ENCODE peak calls at places on chromosomes 12 and 14, in seven cellular contexts. One of them, this sample, is unnamed.
A peak's percentile ranks its signal among the peaks of the same experiment; 100 is the strongest.

GRCh38 chr12:46395308-46395707 is 22.7 kb upstream of the SLC38A2 start:
- DNase-seq in A549: no peak
- DNase-seq in prostate gland: no peak
- DNase-seq in heart left ventricle: no peak
- DNase-seq in tibial nerve: no peak
- DNase-seq in body of pancreas: no peak
- DNase-seq in thyroid gland: no peak
- DNase-seq in this sample: no peak

GRCh38 chr12:2286461-2287131 is 233.8 kb downstream of the CACNA1C start:
- DNase-seq in body of pancreas: no peak
- DNase-seq in A549: no peak
- DNase-seq in prostate gland: no peak
- DNase-seq in heart left ventricle: no peak
- DNase-seq in tibial nerve: no peak
- DNase-seq in thyroid gland: no peak
- DNase-seq in this sample: no peak

GRCh38 chr14:65439117-65439516 is 26.6 kb downstream of the FUT8 start:
- DNase-seq in thyroid gland: no peak
- DNase-seq in heart left ventricle: no peak
- DNase-seq in prostate gland: no peak
- DNase-seq in A549: no peak
- DNase-seq in tibial nerve: no peak
- DNase-seq in body of pancreas: no peak
- DNase-seq in this sample: no peak

GRCh38 chr12:34625116-34625515 is 602.8 kb downstream of the ALG10 start:
- DNase-seq in thyroid gland: no peak
- DNase-seq in heart left ventricle: no peak
- DNase-seq in prostate gland: no peak
- DNase-seq in body of pancreas: no peak
- DNase-seq in tibial nerve: no peak
- DNase-seq in A549: no peak
- DNase-seq in this sample: no peak

GRCh38 chr12:93913845-93914244 is 234.5 kb upstream of the PLXNC1 start:
- DNase-seq in thyroid gland: no peak
- DNase-seq in prostate gland: no peak
- DNase-seq in body of pancreas: no peak
- DNase-seq in tibial nerve: no peak
- DNase-seq in heart left ventricle: no peak
- DNase-seq in A549: no peak
- DNase-seq in this sample: no peak

GRCh38 chr14:52014601-52015267 is 25.4 kb downstream of the RTRAF start:
- DNase-seq in tibial nerve: no peak
- DNase-seq in body of pancreas: no peak
- DNase-seq in A549: no peak
- DNase-seq in thyroid gland: no peak
- DNase-seq in heart left ventricle: peak; percentile 85
- DNase-seq in prostate gland: no peak
- DNase-seq in this sample: no peak

GRCh38 chr12:73076760-73077159 is 804.6 kb downstream of the TRHDE start:
- DNase-seq in tibial nerve: no peak
- DNase-seq in A549: no peak
- DNase-seq in heart left ventricle: no peak
- DNase-seq in prostate gland: no peak
- DNase-seq in body of pancreas: no peak
- DNase-seq in thyroid gland: no peak
- DNase-seq in this sample: no peak

GRCh38 chr12:100913872-100914600 is 119.5 kb downstream of the ANO4 start:
- DNase-seq in thyroid gland: no peak
- DNase-seq in heart left ventricle: no peak
- DNase-seq in A549: no peak
- DNase-seq in prostate gland: no peak
- DNase-seq in tibial nerve: no peak
- DNase-seq in body of pancreas: no peak
- DNase-seq in this sample: no peak

GRCh38 chr14:96493178-96493577 is 9.0 kb upstream of the PAPOLA start:
- DNase-seq in tibial nerve: no peak
- DNase-seq in body of pancreas: no peak
- DNase-seq in A549: no peak
- DNase-seq in prostate gland: no peak
- DNase-seq in thyroid gland: no peak
- DNase-seq in heart left ventricle: no peak
- DNase-seq in this sample: no peak

GRCh38 chr14:68756071-68756481 is 36.8 kb downstream of the ZFP36L1 start:
- DNase-seq in body of pancreas: peak; percentile 35
- DNase-seq in A549: no peak
- DNase-seq in heart left ventricle: no peak
- DNase-seq in prostate gland: no peak
- DNase-seq in tibial nerve: no peak
- DNase-seq in thyroid gland: no peak
- DNase-seq in this sample: no peak

GRCh38 chr12:24561882-24562760 is 386.8 kb downstream of the BCAT1 start:
- DNase-seq in thyroid gland: peak; percentile 82
- DNase-seq in body of pancreas: peak; percentile 39
- DNase-seq in A549: peak; percentile 17
- DNase-seq in prostate gland: peak; percentile 47
- DNase-seq in tibial nerve: peak; percentile 73
- DNase-seq in heart left ventricle: peak; percentile 76
- DNase-seq in this sample: no peak

GRCh38 chr14:51094282-51094821 is 553 bp downstream of the TRIM9 start:
- DNase-seq in heart left ventricle: no peak
- DNase-seq in body of pancreas: peak; percentile 10
- DNase-seq in prostate gland: no peak
- DNase-seq in thyroid gland: no peak
- DNase-seq in A549: peak; percentile 22
- DNase-seq in tibial nerve: no peak
- DNase-seq in this sample: no peak

GRCh38 chr12:92942905-92943304 is 13.8 kb upstream of the EEA1 start:
- DNase-seq in thyroid gland: no peak
- DNase-seq in body of pancreas: peak; percentile 2
- DNase-seq in heart left ventricle: no peak
- DNase-seq in tibial nerve: no peak
- DNase-seq in A549: no peak
- DNase-seq in prostate gland: peak; percentile 27
- DNase-seq in this sample: no peak

GRCh38 chr14:44316647-44317432 is 190.2 kb downstream of the FSCB start:
- DNase-seq in thyroid gland: no peak
- DNase-seq in heart left ventricle: no peak
- DNase-seq in body of pancreas: peak; percentile 16
- DNase-seq in prostate gland: no peak
- DNase-seq in tibial nerve: no peak
- DNase-seq in A549: peak; percentile 68
- DNase-seq in this sample: no peak

GRCh38 chr14:35341454-35342159 is 49.4 kb downstream of the PSMA6 start:
- DNase-seq in heart left ventricle: peak; percentile 98
- DNase-seq in A549: peak; percentile 87
- DNase-seq in body of pancreas: peak; percentile 99
- DNase-seq in thyroid gland: peak; percentile 100
- DNase-seq in tibial nerve: peak; percentile 92
- DNase-seq in prostate gland: peak; percentile 99
- DNase-seq in this sample: peak; percentile 93

GRCh38 chr12:46948936-46949555 is 123.2 kb upstream of the SLC38A4 start:
- DNase-seq in A549: no peak
- DNase-seq in thyroid gland: no peak
- DNase-seq in prostate gland: no peak
- DNase-seq in body of pancreas: no peak
- DNase-seq in tibial nerve: no peak
- DNase-seq in heart left ventricle: no peak
- DNase-seq in this sample: no peak

GRCh38 chr12:20259786-20260185 is 108.6 kb upstream of the PDE3A start:
- DNase-seq in tibial nerve: no peak
- DNase-seq in thyroid gland: no peak
- DNase-seq in A549: no peak
- DNase-seq in body of pancreas: no peak
- DNase-seq in prostate gland: no peak
- DNase-seq in heart left ventricle: no peak
- DNase-seq in this sample: no peak

GRCh38 chr14:55980970-55981369 is 137.2 kb upstream of the PELI2 start:
- DNase-seq in body of pancreas: no peak
- DNase-seq in tibial nerve: no peak
- DNase-seq in heart left ventricle: no peak
- DNase-seq in prostate gland: no peak
- DNase-seq in A549: no peak
- DNase-seq in thyroid gland: no peak
- DNase-seq in this sample: no peak

GRCh38 chr14:61469771-61470170 is 148.4 kb downstream of the PRKCH start:
- DNase-seq in A549: no peak
- DNase-seq in heart left ventricle: no peak
- DNase-seq in prostate gland: no peak
- DNase-seq in body of pancreas: no peak
- DNase-seq in tibial nerve: no peak
- DNase-seq in thyroid gland: no peak
- DNase-seq in this sample: no peak

GRCh38 chr14:61471297-61471980 is 150.1 kb downstream of the PRKCH start:
- DNase-seq in tibial nerve: no peak
- DNase-seq in body of pancreas: no peak
- DNase-seq in prostate gland: no peak
- DNase-seq in heart left ventricle: peak; percentile 42
- DNase-seq in A549: no peak
- DNase-seq in thyroid gland: no peak
- DNase-seq in this sample: no peak

GRCh38 chr14:61472025-61472672 is 150.8 kb downstream of the PRKCH start:
- DNase-seq in tibial nerve: no peak
- DNase-seq in A549: peak; percentile 65
- DNase-seq in body of pancreas: peak; percentile 39
- DNase-seq in thyroid gland: no peak
- DNase-seq in prostate gland: no peak
- DNase-seq in heart left ventricle: peak; percentile 71
- DNase-seq in this sample: no peak

GRCh38 chr14:61470261-61470953 is 149.0 kb downstream of the PRKCH start:
- DNase-seq in A549: no peak
- DNase-seq in prostate gland: no peak
- DNase-seq in tibial nerve: no peak
- DNase-seq in body of pancreas: no peak
- DNase-seq in thyroid gland: no peak
- DNase-seq in heart left ventricle: peak; percentile 59
- DNase-seq in this sample: no peak

GRCh38 chr14:61470954-61471279 is 149.5 kb downstream of the PRKCH start:
- DNase-seq in A549: no peak
- DNase-seq in body of pancreas: no peak
- DNase-seq in tibial nerve: no peak
- DNase-seq in heart left ventricle: no peak
- DNase-seq in prostate gland: no peak
- DNase-seq in thyroid gland: no peak
- DNase-seq in this sample: no peak
- H3K4me1 ChIP-seq in A549: peaks cover 75% of the 10 kb centered on the region
- H3K4me1 ChIP-seq in body of pancreas: peaks cover 12% of the 10 kb centered on the region
- H3K4me1 ChIP-seq in tibial nerve: no peaks in the 10 kb centered on the region
- H3K4me1 ChIP-seq in heart left ventricle: peaks cover 89% of the 10 kb centered on the region
- H3K4me1 ChIP-seq in prostate gland: peaks cover 5% of the 10 kb centered on the region
- H3K4me1 ChIP-seq in thyroid gland: peaks cover 49% of the 10 kb centered on the region
- H3K4me1 ChIP-seq in this sample: peaks cover 10% of the 10 kb centered on the region

GRCh38 chr12:90790747-90791146 is 164.2 kb downstream of the CCER1 start:
- DNase-seq in prostate gland: no peak
- DNase-seq in body of pancreas: no peak
- DNase-seq in heart left ventricle: no peak
- DNase-seq in tibial nerve: no peak
- DNase-seq in thyroid gland: no peak
- DNase-seq in A549: no peak
- DNase-seq in this sample: no peak
- TF ChIP-seq POLR2A in prostate gland: no peak
- TF ChIP-seq POLR2A in body of pancreas: no peak
- TF ChIP-seq POLR2A in heart left ventricle: no peak
- TF ChIP-seq POLR2A in tibial nerve: no peak
- TF ChIP-seq POLR2A in thyroid gland: no peak
- TF ChIP-seq POLR2A in A549: no peak
- TF ChIP-seq POLR2A in this sample: no peak

DNA sequence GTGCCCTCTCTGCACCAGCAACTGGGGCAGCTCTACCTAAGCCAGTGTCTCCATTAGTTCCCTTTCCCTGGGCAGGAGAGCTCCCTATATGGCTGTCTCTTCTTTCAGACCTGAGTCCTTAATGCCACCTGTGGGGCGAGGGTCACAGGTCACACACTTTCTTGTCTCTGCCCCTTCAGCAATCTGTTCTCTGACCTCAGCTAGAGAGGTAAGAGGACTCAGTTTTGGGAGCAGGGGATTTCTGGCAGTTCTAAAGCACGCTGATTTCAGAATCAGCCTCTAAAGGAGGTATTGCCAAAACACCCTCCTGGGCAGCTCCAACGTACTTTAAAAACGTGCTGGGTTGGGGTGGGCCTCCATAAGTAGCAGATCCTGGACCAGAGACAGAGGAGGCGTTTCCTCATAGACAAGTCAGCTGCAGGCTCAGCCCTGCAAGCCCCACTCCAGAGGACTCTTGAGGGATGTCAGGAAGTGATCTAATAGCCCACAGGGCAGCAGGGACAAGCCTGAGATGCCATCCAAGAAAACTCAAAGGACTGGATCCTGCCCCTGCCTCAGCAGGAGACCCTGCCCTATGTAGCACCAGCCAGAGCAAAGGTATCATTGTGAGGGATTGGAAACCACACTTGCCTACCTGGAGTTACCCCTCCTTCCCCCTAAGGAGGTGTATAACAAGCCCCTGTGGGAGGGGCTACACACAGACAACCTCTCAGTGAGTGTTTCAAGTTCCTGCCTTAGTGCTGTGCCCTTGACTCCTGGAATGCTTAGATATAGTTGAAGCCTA is 8.6 kb downstream of the CTDSP2 start:
- DNase-seq in prostate gland: no peak
- DNase-seq in thyroid gland: peak; percentile 81
- DNase-seq in A549: no peak
- DNase-seq in body of pancreas: no peak
- DNase-seq in heart left ventricle: peak; percentile 76
- DNase-seq in tibial nerve: no peak
- DNase-seq in this sample: no peak
- H3K4me1 ChIP-seq in prostate gland: peaks cover 57% of the 10 kb centered on the region
- H3K4me1 ChIP-seq in thyroid gland: peaks cover 100% of the 10 kb centered on the region
- H3K4me1 ChIP-seq in A549: peaks cover 50% of the 10 kb centered on the region
- H3K4me1 ChIP-seq in body of pancreas: peaks cover 99% of the 10 kb centered on the region
- H3K4me1 ChIP-seq in heart left ventricle: peaks cover 100% of the 10 kb centered on the region
- H3K4me1 ChIP-seq in tibial nerve: peaks cover 15% of the 10 kb centered on the region
- H3K4me1 ChIP-seq in this sample: peaks cover 100% of the 10 kb centered on the region

GRCh38 chr14:88950069-88950468 is 125.6 kb downstream of the TTC8 start:
- DNase-seq in A549: no peak
- DNase-seq in heart left ventricle: no peak
- DNase-seq in prostate gland: no peak
- DNase-seq in body of pancreas: no peak
- DNase-seq in thyroid gland: no peak
- DNase-seq in tibial nerve: no peak
- DNase-seq in this sample: no peak

GRCh38 chr14:88955470-88955869 is 131.0 kb downstream of the TTC8 start:
- DNase-seq in A549: no peak
- DNase-seq in heart left ventricle: no peak
- DNase-seq in body of pancreas: no peak
- DNase-seq in thyroid gland: no peak
- DNase-seq in prostate gland: no peak
- DNase-seq in tibial nerve: no peak
- DNase-seq in this sample: no peak

GRCh38 chr14:88952901-88953300 is 128.4 kb downstream of the TTC8 start:
- DNase-seq in tibial nerve: no peak
- DNase-seq in heart left ventricle: no peak
- DNase-seq in thyroid gland: no peak
- DNase-seq in A549: no peak
- DNase-seq in prostate gland: no peak
- DNase-seq in body of pancreas: no peak
- DNase-seq in this sample: no peak

GRCh38 chr14:88948199-88948598 is 123.7 kb downstream of the TTC8 start:
- DNase-seq in heart left ventricle: no peak
- DNase-seq in body of pancreas: no peak
- DNase-seq in A549: no peak
- DNase-seq in thyroid gland: no peak
- DNase-seq in prostate gland: no peak
- DNase-seq in tibial nerve: no peak
- DNase-seq in this sample: no peak

GRCh38 chr14:88951370-88951769 is 126.9 kb downstream of the TTC8 start:
- DNase-seq in body of pancreas: no peak
- DNase-seq in prostate gland: no peak
- DNase-seq in heart left ventricle: no peak
- DNase-seq in A549: no peak
- DNase-seq in thyroid gland: no peak
- DNase-seq in tibial nerve: no peak
- DNase-seq in this sample: no peak
- TF ChIP-seq POLR2A in body of pancreas: no peak
- TF ChIP-seq POLR2A in prostate gland: no peak
- TF ChIP-seq POLR2A in heart left ventricle: no peak
- TF ChIP-seq POLR2A in A549: no peak
- TF ChIP-seq POLR2A in thyroid gland: no peak
- TF ChIP-seq POLR2A in tibial nerve: no peak
- TF ChIP-seq POLR2A in this sample: no peak

This sample was measured in gastrocnemius medialis.